ENCODE peak calls at places on chromosomes 6 and 20, in four cellular contexts. M, Z, X and F are unnamed samples.

GRCh38 chr6:107713214-107713962 is 110.7 kb downstream of the SCML4 start:
- DNase-seq in M (no peak), Z (no peak), X (no peak), F (peak; percentile 78)

GRCh38 chr20:20095114-20095872 is 43.0 kb downstream of the CFAP61 start:
- DNase-seq in M (no peak), Z (no peak), X (no peak), F (no peak)

GRCh38 chr6:5995705-5996686 is 10.7 kb downstream of the NRN1 start:
- DNase-seq in M (peak; percentile 66), Z (peak; percentile 97), X (peak; percentile 91), F (no peak)

GRCh38 chr6:101231606-101232235 is 161.8 kb upstream of the GRIK2 start:
- DNase-seq in M (no peak), Z (no peak), X (no peak), F (no peak)

GRCh38 chr6:143279385-143279784 is 171.1 kb downstream of the ADAT2 start:
- DNase-seq in M (peak; percentile 47), Z (no peak), X (peak; percentile 69), F (peak; percentile 3)

GRCh38 chr6:167932468-167933276 is 64.8 kb upstream of the KIF25 start:
- DNase-seq in M (peak; percentile 56), Z (no peak), X (no peak), F (no peak)

GRCh38 chr6:22349051-22349450 is 52.2 kb upstream of the PRL start:
- DNase-seq in M (no peak), Z (no peak), X (peak; percentile 43), F (no peak)

GRCh38 chr20:35643045-35643444 is 21.7 kb downstream of the CPNE1 start:
- DNase-seq in M (no peak), Z (no peak), X (no peak), F (no peak)

GRCh38 chr6:96787846-96788580 is 49.3 kb downstream of the GPR63 start:
- DNase-seq in M (no peak), Z (no peak), X (no peak), F (no peak)

GRCh38 chr20:58112017-58112781 is 116.3 kb downstream of the ANKRD60 start:
- DNase-seq in M (no peak), Z (peak; percentile 86), X (no peak), F (peak; percentile 4)

GRCh38 chr6:118889163-118889562 is 4.8 kb upstream of the ASF1A start:
- DNase-seq in M (no peak), Z (no peak), X (no peak), F (no peak)

GRCh38 chr6:18147616-18148015 is 7.3 kb downstream of the TPMT start:
- DNase-seq in M (no peak), Z (no peak), X (no peak), F (no peak)

GRCh38 chr6:1872649-1873131 is 263.0 kb downstream of the FOXC1 start:
- DNase-seq in M (peak; percentile 32), Z (no peak), X (peak; percentile 88), F (no peak)

GRCh38 chr6:24568687-24569086 is 73.9 kb downstream of the ALDH5A1 start:
- DNase-seq in M (no peak), Z (no peak), X (no peak), F (no peak)

GRCh38 chr6:139367810-139368321 is 6.6 kb downstream of the CITED2 start:
- DNase-seq in M (no peak), Z (no peak), X (peak; percentile 98), F (no peak)

GRCh38 chr6:39279539-39279938 is 34.7 kb downstream of the KCNK17 start:
- DNase-seq in M (no peak), Z (no peak), X (no peak), F (no peak)

GRCh38 chr6:17102258-17102870 is 514 bp downstream of the STMND1 start:
- DNase-seq in M (no peak), Z (no peak), X (no peak), F (no peak)

GRCh38 chr20:17014217-17014616 is 212.6 kb upstream of the PCSK2 start:
- DNase-seq in M (no peak), Z (no peak), X (no peak), F (no peak)

GRCh38 chr6:28634758-28635546 is 109.3 kb downstream of the GPX5 start:
- DNase-seq in M (peak; percentile 53), Z (peak; percentile 51), X (peak; percentile 89), F (no peak)

GRCh38 chr6:11043961-11044711 is at the start of gene ELOVL2:
- DNase-seq in M (peak; percentile 88), Z (peak; percentile 95), X (peak; percentile 53), F (no peak)

GRCh38 chr6:11845664-11846577 is 67.3 kb upstream of the ADTRP start:
- DNase-seq in M (no peak), Z (no peak), X (peak; percentile 36), F (no peak)

GRCh38 chr20:57779401-57780003 is 69.7 kb upstream of the PMEPA1 start:
- DNase-seq in M (peak; percentile 64), Z (no peak), X (peak; percentile 51), F (no peak)

GRCh38 chr6:128512296-128512695 is 8.1 kb downstream of the PTPRK start:
- DNase-seq in M (no peak), Z (no peak), X (no peak), F (no peak)

GRCh38 chr6:125793280-125793679 is 2.5 kb downstream of the NCOA7 start:
- DNase-seq in M (no peak), Z (no peak), X (peak; percentile 31), F (no peak)

GRCh38 chr6:13248549-13248948 is 79.8 kb downstream of the TBC1D7 start:
- DNase-seq in M (no peak), Z (no peak), X (no peak), F (no peak)

GRCh38 chr20:8152847-8153246 is 20.8 kb downstream of the PLCB1 start:
- DNase-seq in M (no peak), Z (no peak), X (no peak), F (no peak)
- H3K4me2 ChIP-seq in M (no peak overlapping the region), Z (no peak overlapping the region), X (no peak overlapping the region), F (no peak overlapping the region)

DNA sequence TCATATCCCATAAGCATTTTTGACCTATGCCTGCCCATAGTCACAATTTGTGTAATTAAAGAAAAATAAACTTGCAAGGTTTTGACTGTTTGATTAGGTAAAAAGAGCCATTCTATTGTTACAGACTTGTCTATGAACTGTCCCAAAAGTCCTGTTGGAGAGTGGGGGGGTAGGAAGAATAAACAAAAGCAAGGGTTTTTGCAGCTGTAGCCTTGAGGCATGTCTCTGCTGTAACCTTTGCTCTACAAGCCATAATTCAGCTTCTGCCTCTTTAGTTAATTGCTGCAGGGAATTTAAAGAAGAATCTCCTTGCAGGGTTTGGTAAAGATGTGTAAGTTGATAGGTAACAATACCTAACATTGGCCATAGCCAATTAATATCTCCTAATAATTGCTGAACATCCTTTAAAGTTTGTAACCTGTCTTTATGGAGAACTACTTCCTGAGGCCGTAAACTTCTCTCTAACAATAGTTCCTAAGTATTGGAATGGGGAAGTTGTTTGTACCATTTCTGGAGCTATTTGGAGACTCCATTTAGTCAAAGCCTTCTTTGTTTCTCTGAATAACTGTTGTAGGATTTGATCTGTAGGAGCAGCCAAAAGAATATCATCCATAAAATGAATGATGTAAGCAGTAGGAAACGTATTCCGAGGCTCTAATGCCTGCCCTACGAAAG is 7.9 kb upstream of the ABHD12 start:
- DNase-seq in M (no peak), Z (no peak), X (no peak), F (no peak)
- H3K4me2 ChIP-seq in M (peak overlapping the region; percentile 29), Z (no peak overlapping the region), X (no peak overlapping the region), F (no peak overlapping the region)

DNA sequence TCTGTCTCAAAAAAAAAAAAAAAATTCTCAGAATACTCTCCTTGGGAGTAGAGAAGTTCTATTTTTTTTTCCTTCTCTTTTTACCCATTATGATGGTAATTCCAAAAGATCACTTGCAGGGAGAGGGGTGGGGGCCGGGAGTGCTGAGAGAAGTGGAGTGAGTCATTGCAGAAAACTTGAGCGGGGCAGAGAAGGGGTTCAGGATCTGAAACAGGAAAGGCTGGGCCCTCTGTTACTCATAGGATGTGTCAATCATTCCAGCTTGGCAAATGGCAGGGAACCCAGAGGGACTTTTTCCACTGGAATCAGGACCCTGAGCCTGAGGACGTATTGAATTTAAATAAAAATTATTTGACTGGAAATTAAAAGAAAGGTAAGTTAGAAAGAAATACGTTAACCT is 111.4 kb upstream of the ARMC2 start:
- DNase-seq in M (peak; percentile 69), Z (peak; percentile 96), X (peak; percentile 75), F (no peak)
- H3K4me2 ChIP-seq in M (no peak overlapping the region), Z (peak overlapping the region; percentile 27), X (no peak overlapping the region), F (no peak overlapping the region)

GRCh38 chr6:83429269-83429668 is 1.6 kb downstream of the ME1 start:
- DNase-seq in M (no peak), Z (no peak), X (no peak), F (no peak)
- H3K4me2 ChIP-seq in M (peak overlapping the region; percentile 96), Z (peak overlapping the region; percentile 93), X (no peak overlapping the region), F (no peak overlapping the region)

DNA sequence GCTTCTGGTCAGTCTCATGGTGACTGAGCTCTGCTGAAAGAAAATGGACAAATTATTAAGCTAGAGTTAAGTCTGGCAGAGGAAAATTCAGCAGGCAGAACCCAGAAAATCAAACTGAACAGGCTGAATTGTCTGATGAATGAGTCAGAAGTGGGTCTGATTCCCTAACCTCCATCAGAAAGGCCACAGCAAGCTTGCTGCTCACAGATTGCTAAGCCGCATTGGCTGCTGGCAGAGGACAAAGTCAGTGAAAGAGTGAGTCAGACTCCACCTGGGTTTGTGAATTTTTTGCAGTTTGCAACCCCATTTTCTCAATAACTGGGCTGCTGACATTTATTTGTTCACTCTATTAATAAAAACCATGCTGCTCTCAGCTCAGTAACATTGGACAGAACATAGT is 191.3 kb downstream of the EPM2A start:
- DNase-seq in M (peak; percentile 55), Z (no peak), X (no peak), F (no peak)
- H3K4me2 ChIP-seq in M (no peak overlapping the region), Z (no peak overlapping the region), X (no peak overlapping the region), F (no peak overlapping the region)

GRCh38 chr6:35368038-35368887 is 25.9 kb downstream of the PPARD start:
- DNase-seq in M (peak; percentile 45), Z (no peak), X (no peak), F (peak; percentile 29)

GRCh38 chr6:35370799-35371493 is 28.6 kb downstream of the PPARD start:
- DNase-seq in M (no peak), Z (peak; percentile 90), X (no peak), F (peak; percentile 50)

GRCh38 chr6:35372633-35373032 is 30.3 kb downstream of the PPARD start:
- DNase-seq in M (no peak), Z (no peak), X (no peak), F (no peak)

GRCh38 chr6:35371494-35372262 is 29.3 kb downstream of the PPARD start:
- DNase-seq in M (no peak), Z (no peak), X (no peak), F (no peak)

GRCh38 chr6:35370124-35370741 is 27.9 kb downstream of the PPARD start:
- DNase-seq in M (peak; percentile 50), Z (peak; percentile 97), X (no peak), F (peak; percentile 71)
- H3K4me2 ChIP-seq in M (no peak overlapping the region), Z (peak overlapping the region; percentile 73), X (no peak overlapping the region), F (peak overlapping the region; percentile 52)

GRCh38 chr6:31946370-31946885 is 533 bp downstream of the CFB start:
- DNase-seq in M (no peak), Z (peak; percentile 45), X (no peak), F (no peak)
- H3K4me2 ChIP-seq in M (peak overlapping the region; percentile 72), Z (peak overlapping the region; percentile 94), X (no peak overlapping the region), F (no peak overlapping the region)

GRCh38 chr20:56702931-56703840 is 74.1 kb downstream of the TFAP2C start:
- DNase-seq in M (no peak), Z (no peak), X (no peak), F (no peak)
- H3K4me2 ChIP-seq in M (no peak overlapping the region), Z (no peak overlapping the region), X (no peak overlapping the region), F (no peak overlapping the region)